ENCODE peak calls at places on chromosome 14, in four cellular contexts. R is K562, B is A549, N is HepG2. S is an unnamed sample.

GRCh38 chr14:100861188-100861936 is 35.4 kb downstream of the MEG3 start:
- DNase-seq in R (no peak), B (no peak), N (no peak), S (no peak)

GRCh38 chr14:72165151-72165715 is 233.0 kb downstream of the RGS6 start:
- DNase-seq in R (no peak), B (no peak), N (no peak), S (no peak)

GRCh38 chr14:35362911-35363374 is 41.6 kb downstream of the NFKBIA start:
- DNase-seq in R (no peak), B (no peak), N (no peak), S (no peak)

GRCh38 chr14:51157012-51157411 is 62.1 kb upstream of the TRIM9 start:
- DNase-seq in R (no peak), B (peak; percentile 30), N (peak; percentile 10), S (no peak)

GRCh38 chr14:49687942-49688700 is at the start of gene POLE2:
- DNase-seq in R (peak; percentile 71), B (peak; percentile 84), N (peak; percentile 55), S (no peak)

GRCh38 chr14:36094963-36095362 is 81.6 kb downstream of the PTCSC3 start:
- DNase-seq in R (no peak), B (no peak), N (no peak), S (no peak)

GRCh38 chr14:87811246-87811645 is 181.7 kb downstream of the GALC start:
- DNase-seq in R (no peak), B (no peak), N (no peak), S (no peak)

GRCh38 chr14:33871394-33871793 is 79.5 kb downstream of the EGLN3 start:
- DNase-seq in R (peak; percentile 19), B (no peak), N (no peak), S (no peak)

GRCh38 chr14:92144708-92145107 is 22.9 kb downstream of the CPSF2 start:
- DNase-seq in R (no peak), B (no peak), N (no peak), S (no peak)

GRCh38 chr14:50926851-50927386 is 17.4 kb downstream of the PYGL start:
- DNase-seq in R (peak; percentile 15), B (no peak), N (no peak), S (no peak)

GRCh38 chr14:20802341-20803084 is at the start of gene RNASE1:
- DNase-seq in R (peak; percentile 34), B (peak; percentile 36), N (peak; percentile 33), S (no peak)

GRCh38 chr14:52834440-52834842 is 43.0 kb upstream of the GNPNAT1 start:
- DNase-seq in R (no peak), B (peak; percentile 68), N (no peak), S (no peak)

GRCh38 chr14:97410667-97411286 is 613.6 kb downstream of the VRK1 start:
- DNase-seq in R (no peak), B (no peak), N (no peak), S (no peak)

GRCh38 chr14:90383731-90384542 is 12.9 kb upstream of the CALM1 start:
- DNase-seq in R (peak; percentile 25), B (no peak), N (peak; percentile 13), S (no peak)

GRCh38 chr14:44778562-44778961 is 183.2 kb downstream of the KLHL28 start:
- DNase-seq in R (no peak), B (no peak), N (no peak), S (no peak)

GRCh38 chr14:79270361-79270760 is 940.9 kb downstream of the DIO2 start:
- DNase-seq in R (no peak), B (no peak), N (no peak), S (no peak)

GRCh38 chr14:52032196-52032865 is 36.5 kb downstream of the NID2 start:
- DNase-seq in R (no peak), B (no peak), N (no peak), S (no peak)

GRCh38 chr14:30906752-30907658 is 32.6 kb downstream of the COCH start:
- DNase-seq in R (no peak), B (peak; percentile 47), N (peak; percentile 58), S (no peak)

GRCh38 chr14:88002421-88002820 is 2.5 kb upstream of the GPR65 start:
- DNase-seq in R (no peak), B (no peak), N (no peak), S (no peak)

GRCh38 chr14:35134329-35135123 is 12.2 kb downstream of the PRORP start:
- DNase-seq in R (no peak), B (no peak), N (no peak), S (no peak)

GRCh38 chr14:81314443-81315175 is 85.5 kb downstream of the STON2 start:
- DNase-seq in R (no peak), B (no peak), N (no peak), S (no peak)

GRCh38 chr14:32826404-32827082 is 112.1 kb upstream of the NPAS3 start:
- DNase-seq in R (no peak), B (no peak), N (no peak), S (no peak)

GRCh38 chr14:99644723-99645544 is at the start of gene HHIPL1:
- DNase-seq in R (no peak), B (no peak), N (no peak), S (no peak)

GRCh38 chr14:80110721-80111120 is 100.6 kb downstream of the DIO2 start:
- DNase-seq in R (no peak), B (no peak), N (no peak), S (no peak)

GRCh38 chr14:57262117-57262516 is 6.6 kb downstream of the EXOC5 start:
- DNase-seq in R (no peak), B (no peak), N (no peak), S (no peak)

GRCh38 chr14:39417014-39417413 is 15.2 kb downstream of the FBXO33 start:
- DNase-seq in R (no peak), B (peak; percentile 28), N (peak; percentile 60), S (no peak)

GRCh38 chr14:32588448-32589320 is 259.6 kb downstream of the AKAP6 start:
- DNase-seq in R (peak; percentile 20), B (peak; percentile 55), N (peak; percentile 43), S (no peak)

GRCh38 chr14:23398348-23398747 is 9.7 kb downstream of the MYH6 start:
- DNase-seq in R (no peak), B (no peak), N (no peak), S (no peak)

GRCh38 chr14:23399591-23399990 is 8.5 kb downstream of the MYH6 start:
- DNase-seq in R (no peak), B (no peak), N (no peak), S (no peak)

GRCh38 chr14:23401331-23401730 is 6.7 kb downstream of the MYH6 start:
- DNase-seq in R (no peak), B (no peak), N (no peak), S (no peak)

GRCh38 chr14:23396781-23397407 is 11.2 kb downstream of the MYH6 start:
- DNase-seq in R (no peak), B (no peak), N (no peak), S (no peak)

GRCh38 chr14:23399136-23399535 is 8.9 kb downstream of the MYH6 start:
- DNase-seq in R (no peak), B (no peak), N (no peak), S (no peak)
- TF ChIP-seq POLR2AphosphoS2 in R (no peak), B (no peak), N (no peak), S (no peak)

GRCh38 chr14:106821119-106821518 is 1294.7 kb downstream of the TMEM121 start:
- DNase-seq in R (no peak), B (no peak), N (no peak), S (no peak)

GRCh38 chr14:106822905-106823304 is 1296.5 kb downstream of the TMEM121 start:
- DNase-seq in R (no peak), B (no peak), N (no peak), S (no peak)

GRCh38 chr14:106820119-106820518 is 1293.7 kb downstream of the TMEM121 start:
- DNase-seq in R (no peak), B (no peak), N (no peak), S (no peak)

GRCh38 chr14:106826833-106827369 is 1300.5 kb downstream of the TMEM121 start:
- DNase-seq in R (no peak), B (no peak), N (no peak), S (no peak)

GRCh38 chr14:106823552-106823951 is 1297.2 kb downstream of the TMEM121 start:
- DNase-seq in R (no peak), B (no peak), N (no peak), S (no peak)
- TF ChIP-seq JUNB in R (no peak), B (no peak), N (no peak), S (no peak)

DNA sequence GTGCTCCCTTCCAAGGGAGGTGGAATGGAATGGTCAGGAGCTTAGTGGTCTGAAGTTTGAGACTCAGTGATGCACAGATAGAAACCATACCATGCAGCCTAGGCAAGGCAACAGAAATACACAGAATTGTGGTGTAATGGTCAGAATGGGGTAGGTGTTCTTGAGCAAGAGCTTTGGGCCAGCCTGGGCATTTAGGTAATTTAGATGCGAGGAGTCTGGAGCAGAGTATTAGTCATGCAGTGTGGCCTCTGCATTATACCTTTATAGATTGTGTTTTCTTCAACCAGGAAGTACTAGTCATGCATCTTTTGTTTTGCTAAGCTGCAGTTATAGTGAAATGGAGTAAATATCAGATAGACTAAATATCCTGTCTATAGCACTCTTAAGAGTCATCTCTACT is 118.3 kb downstream of the DAAM1 start:
- DNase-seq in R (no peak), B (peak; percentile 28), N (no peak), S (no peak)
- TF ChIP-seq POLR2AphosphoS2 in R (no peak), B (no peak), N (no peak), S (no peak)

GRCh38 chr14:64636208-64636979 is 67.8 kb upstream of the PLEKHG3 start:
- DNase-seq in R (peak; percentile 75), B (peak; percentile 74), N (peak; percentile 27), S (no peak)
- TF ChIP-seq JUNB in R (no peak), B (no peak), N (no peak), S (no peak)

DNA sequence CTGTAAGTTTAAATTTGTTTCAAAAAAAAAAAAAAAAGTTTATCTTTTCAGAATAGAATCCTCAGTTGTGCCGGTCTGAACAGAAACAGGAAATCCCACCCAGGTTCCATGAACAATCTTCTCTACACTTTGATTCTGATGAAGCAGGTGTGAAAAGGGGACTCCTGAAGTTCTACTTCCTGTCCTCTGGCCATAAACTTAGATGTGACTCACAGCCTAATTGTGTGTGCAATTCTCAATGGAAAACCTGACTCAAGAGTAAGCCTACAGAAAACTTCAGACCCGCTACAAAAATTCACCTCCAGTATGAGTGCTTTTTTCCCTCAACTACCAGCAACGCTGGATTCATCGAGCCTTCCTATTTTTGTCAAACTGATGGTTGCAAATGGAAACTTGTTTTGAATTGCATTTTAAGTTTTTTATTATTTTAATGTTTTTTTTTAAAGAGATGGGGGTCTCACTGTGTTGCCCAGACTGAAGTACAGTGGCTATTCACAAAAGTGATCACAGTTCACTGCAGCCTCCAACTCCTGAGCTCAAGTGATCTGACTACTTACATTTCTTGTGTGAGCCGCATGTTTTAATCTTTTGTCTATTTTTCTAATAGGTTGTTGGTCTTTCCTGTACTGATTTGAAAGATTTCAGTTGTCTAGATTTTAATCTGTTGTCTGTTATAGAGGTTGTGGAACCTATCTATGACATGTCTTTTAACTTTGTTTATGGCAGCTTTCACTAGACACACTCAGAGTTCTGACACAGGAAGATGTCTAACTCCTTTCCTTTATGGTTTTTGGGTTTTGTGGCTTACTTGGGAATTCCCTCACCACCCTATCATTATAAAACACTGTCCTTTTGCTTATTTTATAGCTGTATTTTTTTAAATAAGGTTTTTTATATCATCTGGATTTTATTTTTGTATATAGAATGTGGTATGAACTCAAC is 37.6 kb downstream of the ATG14 start:
- DNase-seq in R (no peak), B (no peak), N (no peak), S (peak; percentile 20)
- TF ChIP-seq POLR2AphosphoS2 in R (no peak), B (no peak), N (no peak), S (no peak)

GRCh38 chr14:102606296-102606695 is 13.8 kb downstream of the RCOR1 start:
- DNase-seq in R (no peak), B (no peak), N (no peak), S (peak; percentile 68)
- TF ChIP-seq JUNB in R (no peak), B (no peak), N (no peak), S (peak; percentile 80)

GRCh38 chr14:105066285-105067071 is 1.2 kb upstream of the GPR132 start:
- DNase-seq in R (no peak), B (no peak), N (no peak), S (no peak)
- TF ChIP-seq POLR2AphosphoS2 in R (no peak), B (no peak), N (no peak), S (no peak)

S was measured in GM12878.